ENCODE peak calls at places on chromosomes 1 and 21, in six cellular contexts. One of them, this sample, is unnamed. For H3K27me3, the result is how much of the 10 kb centered on the place peaks cover.

GRCh38 chr1:225911207-225912130 is 12.6 kb downstream of the PYCR2 start:
- DNase-seq in adipocyte: peak
- DNase-seq in breast epithelium: no peak
- DNase-seq in testis: peak
- DNase-seq in DND-41: peak
- DNase-seq in GM23338: peak
- DNase-seq in this sample: no peak

GRCh38 chr1:69163779-69164178 is 403.9 kb upstream of the LRRC7 start:
- DNase-seq in testis: no peak
- DNase-seq in adipocyte: no peak
- DNase-seq in breast epithelium: no peak
- DNase-seq in GM23338: no peak
- DNase-seq in DND-41: no peak
- DNase-seq in this sample: no peak

GRCh38 chr1:53511933-53512806 is 53.0 kb downstream of the DMRTB1 start:
- DNase-seq in GM23338: no peak
- DNase-seq in DND-41: no peak
- DNase-seq in adipocyte: peak
- DNase-seq in testis: no peak
- DNase-seq in breast epithelium: no peak
- DNase-seq in this sample: no peak

GRCh38 chr1:204383163-204383904 is 23.6 kb upstream of the PLEKHA6 start:
- DNase-seq in testis: no peak
- DNase-seq in adipocyte: no peak
- DNase-seq in DND-41: no peak
- DNase-seq in GM23338: no peak
- DNase-seq in breast epithelium: no peak
- DNase-seq in this sample: no peak

GRCh38 chr21:45640001-45640887 is 3.3 kb upstream of the PCBP3 start:
- DNase-seq in breast epithelium: no peak
- DNase-seq in GM23338: peak
- DNase-seq in adipocyte: no peak
- DNase-seq in DND-41: no peak
- DNase-seq in testis: no peak
- DNase-seq in this sample: no peak

GRCh38 chr1:179082308-179083030 is 599 bp downstream of the TOR3A start:
- DNase-seq in GM23338: peak
- DNase-seq in breast epithelium: no peak
- DNase-seq in DND-41: peak
- DNase-seq in testis: peak
- DNase-seq in adipocyte: peak
- DNase-seq in this sample: peak

GRCh38 chr1:916173-917075 is 7.3 kb upstream of the SAMD11 start:
- DNase-seq in breast epithelium: no peak
- DNase-seq in GM23338: no peak
- DNase-seq in testis: peak
- DNase-seq in adipocyte: no peak
- DNase-seq in DND-41: no peak
- DNase-seq in this sample: no peak

GRCh38 chr1:25204797-25205441 is 27.4 kb downstream of the SYF2 start:
- DNase-seq in testis: no peak
- DNase-seq in DND-41: peak
- DNase-seq in adipocyte: peak
- DNase-seq in breast epithelium: no peak
- DNase-seq in GM23338: peak
- DNase-seq in this sample: peak

GRCh38 chr1:150537732-150538684 is 11.2 kb upstream of the ADAMTSL4 start:
- DNase-seq in breast epithelium: no peak
- DNase-seq in DND-41: no peak
- DNase-seq in testis: no peak
- DNase-seq in adipocyte: peak
- DNase-seq in GM23338: peak
- DNase-seq in this sample: peak

GRCh38 chr1:229093546-229094336 is 177.2 kb upstream of the RAB4A start:
- DNase-seq in testis: no peak
- DNase-seq in GM23338: peak
- DNase-seq in DND-41: no peak
- DNase-seq in adipocyte: no peak
- DNase-seq in breast epithelium: no peak
- DNase-seq in this sample: peak

GRCh38 chr1:244087021-244087560 is 36.0 kb downstream of the ZBTB18 start:
- DNase-seq in DND-41: no peak
- DNase-seq in breast epithelium: no peak
- DNase-seq in GM23338: no peak
- DNase-seq in adipocyte: no peak
- DNase-seq in testis: no peak
- DNase-seq in this sample: no peak

GRCh38 chr1:219523411-219523810 is 89.5 kb downstream of the ZC3H11B start:
- DNase-seq in adipocyte: no peak
- DNase-seq in testis: no peak
- DNase-seq in breast epithelium: no peak
- DNase-seq in DND-41: no peak
- DNase-seq in GM23338: no peak
- DNase-seq in this sample: no peak

GRCh38 chr1:210445485-210445884 is 116.8 kb downstream of the HHAT start:
- DNase-seq in adipocyte: no peak
- DNase-seq in DND-41: no peak
- DNase-seq in testis: no peak
- DNase-seq in breast epithelium: no peak
- DNase-seq in GM23338: no peak
- DNase-seq in this sample: no peak

GRCh38 chr1:116298746-116299145 is 74.3 kb upstream of the ATP1A1 start:
- DNase-seq in adipocyte: no peak
- DNase-seq in testis: no peak
- DNase-seq in GM23338: no peak
- DNase-seq in breast epithelium: no peak
- DNase-seq in DND-41: no peak
- DNase-seq in this sample: no peak

DNA sequence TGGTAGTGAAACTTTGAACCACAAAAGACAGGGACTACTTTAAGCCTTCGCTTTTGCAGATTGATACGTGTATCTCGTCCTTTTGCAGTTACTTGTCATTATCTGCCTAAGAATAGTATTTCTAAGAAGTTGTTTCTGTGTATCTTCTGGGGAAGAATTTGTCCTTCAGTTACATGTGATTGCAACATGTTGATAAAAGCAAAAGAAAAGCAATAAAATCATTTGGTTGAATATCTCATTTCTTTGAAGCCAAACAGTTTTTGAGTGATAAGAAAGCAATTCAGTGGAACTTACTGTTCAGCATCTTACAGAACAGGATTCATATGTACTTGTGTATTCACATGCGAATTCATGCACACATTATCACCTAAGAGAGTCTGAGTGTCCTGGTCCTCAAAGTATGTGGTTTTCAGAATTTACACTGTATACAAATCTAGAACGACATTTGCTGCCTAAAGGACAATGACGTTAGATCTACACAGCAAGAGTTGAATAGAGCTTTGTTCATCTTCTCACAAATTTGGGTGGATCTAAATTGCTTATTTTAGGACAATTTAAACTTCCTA is 66.7 kb upstream of the MRPS6 start:
- DNase-seq in GM23338: no peak
- DNase-seq in DND-41: no peak
- DNase-seq in testis: no peak
- DNase-seq in breast epithelium: no peak
- DNase-seq in adipocyte: no peak
- DNase-seq in this sample: no peak
- H3K27me3 ChIP-seq in GM23338: under half
- H3K27me3 ChIP-seq in DND-41: under half
- H3K27me3 ChIP-seq in testis: under half
- H3K27me3 ChIP-seq in breast epithelium: under half
- H3K27me3 ChIP-seq in adipocyte: under half
- H3K27me3 ChIP-seq in this sample: under half

DNA sequence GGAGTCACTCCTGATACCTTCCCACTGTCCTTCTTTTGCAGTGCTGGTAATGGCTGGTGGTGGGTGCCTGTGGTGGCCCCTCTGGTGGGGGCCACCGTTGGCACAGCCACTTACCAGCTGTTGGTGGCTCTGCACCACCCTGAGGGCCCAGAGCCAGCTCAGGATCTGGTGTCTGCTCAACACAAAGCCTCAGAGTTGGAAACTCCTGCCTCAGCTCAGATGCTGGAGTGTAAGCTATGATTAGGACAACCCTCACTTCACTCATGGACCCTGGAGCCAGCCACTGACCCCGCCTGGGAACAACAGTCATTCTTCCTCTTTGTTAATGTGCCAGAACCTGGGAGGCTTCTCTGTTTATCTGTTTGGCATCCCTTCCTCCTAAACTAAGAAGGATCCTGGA is 1.1 kb upstream of the ATP8B2 start:
- DNase-seq in breast epithelium: no peak
- DNase-seq in adipocyte: no peak
- DNase-seq in GM23338: no peak
- DNase-seq in DND-41: no peak
- DNase-seq in testis: no peak
- DNase-seq in this sample: no peak
- H3K27me3 ChIP-seq in breast epithelium: under half
- H3K27me3 ChIP-seq in adipocyte: under half
- H3K27me3 ChIP-seq in GM23338: under half
- H3K27me3 ChIP-seq in DND-41: under half
- H3K27me3 ChIP-seq in testis: under half
- H3K27me3 ChIP-seq in this sample: under half

GRCh38 chr1:2803086-2803930 is 1.8 kb upstream of the TTC34 start:
- DNase-seq in adipocyte: no peak
- DNase-seq in DND-41: no peak
- DNase-seq in GM23338: no peak
- DNase-seq in testis: no peak
- DNase-seq in breast epithelium: no peak
- DNase-seq in this sample: no peak
- H3K27me3 ChIP-seq in adipocyte: under half
- H3K27me3 ChIP-seq in DND-41: under half
- H3K27me3 ChIP-seq in GM23338: under half
- H3K27me3 ChIP-seq in testis: under half
- H3K27me3 ChIP-seq in breast epithelium: under half
- H3K27me3 ChIP-seq in this sample: under half

DNA sequence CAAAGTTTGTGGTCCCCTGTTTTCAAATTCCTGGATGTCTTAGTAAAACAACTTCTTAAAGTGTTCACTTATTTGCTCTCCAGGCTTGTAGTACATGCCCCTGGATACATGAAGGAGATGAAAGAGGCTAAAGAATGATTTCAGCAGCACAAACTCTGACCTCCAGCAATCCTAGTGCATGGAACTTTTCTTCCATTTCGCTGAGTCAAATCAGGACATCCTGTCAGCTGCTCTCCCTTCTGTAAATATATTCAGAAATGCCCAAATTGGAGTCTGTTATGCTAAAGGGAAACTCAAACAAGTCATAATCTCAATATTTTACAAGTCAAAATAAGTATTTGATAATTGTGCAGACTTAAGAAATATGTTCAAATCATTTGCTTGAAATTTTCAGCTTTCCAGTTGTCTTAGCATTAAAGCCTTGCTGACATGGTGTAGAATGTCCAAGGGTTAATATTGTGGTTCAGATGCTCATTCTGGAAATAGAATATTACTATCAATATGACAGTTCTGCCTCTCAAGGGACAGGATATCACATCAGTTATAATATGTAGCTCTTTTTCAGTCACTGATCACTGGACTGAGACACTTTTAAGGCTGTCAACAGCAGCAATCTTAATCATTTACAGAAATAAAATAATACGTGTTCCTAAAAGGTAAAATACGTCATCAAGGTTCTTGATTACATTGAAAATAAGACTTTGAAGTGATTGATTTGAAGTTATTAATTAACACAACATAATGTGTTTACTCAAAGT is 1157.3 kb downstream of the PLA2G4A start:
- DNase-seq in DND-41: no peak
- DNase-seq in breast epithelium: no peak
- DNase-seq in testis: no peak
- DNase-seq in adipocyte: no peak
- DNase-seq in GM23338: no peak
- DNase-seq in this sample: no peak
- H3K27me3 ChIP-seq in DND-41: under half
- H3K27me3 ChIP-seq in breast epithelium: under half
- H3K27me3 ChIP-seq in testis: under half
- H3K27me3 ChIP-seq in adipocyte: under half
- H3K27me3 ChIP-seq in GM23338: under half
- H3K27me3 ChIP-seq in this sample: under half

GRCh38 chr1:181798191-181798926 is 263.2 kb downstream of the ZNF648 start:
- DNase-seq in GM23338: no peak
- DNase-seq in adipocyte: no peak
- DNase-seq in breast epithelium: no peak
- DNase-seq in testis: no peak
- DNase-seq in DND-41: no peak
- DNase-seq in this sample: no peak

GRCh38 chr1:181804989-181805388 is 256.5 kb downstream of the ZNF648 start:
- DNase-seq in adipocyte: no peak
- DNase-seq in GM23338: no peak
- DNase-seq in breast epithelium: no peak
- DNase-seq in DND-41: no peak
- DNase-seq in testis: no peak
- DNase-seq in this sample: no peak

GRCh38 chr1:181801617-181802016 is 259.9 kb downstream of the ZNF648 start:
- DNase-seq in adipocyte: no peak
- DNase-seq in testis: no peak
- DNase-seq in DND-41: no peak
- DNase-seq in breast epithelium: no peak
- DNase-seq in GM23338: no peak
- DNase-seq in this sample: no peak

GRCh38 chr1:181803421-181803820 is 258.1 kb downstream of the ZNF648 start:
- DNase-seq in adipocyte: no peak
- DNase-seq in GM23338: no peak
- DNase-seq in DND-41: no peak
- DNase-seq in breast epithelium: no peak
- DNase-seq in testis: no peak
- DNase-seq in this sample: no peak

GRCh38 chr1:181802466-181802865 is 259.0 kb downstream of the ZNF648 start:
- DNase-seq in testis: no peak
- DNase-seq in DND-41: no peak
- DNase-seq in GM23338: no peak
- DNase-seq in adipocyte: no peak
- DNase-seq in breast epithelium: no peak
- DNase-seq in this sample: no peak
- H3K27me3 ChIP-seq in testis: under half
- H3K27me3 ChIP-seq in DND-41: under half
- H3K27me3 ChIP-seq in GM23338: under half
- H3K27me3 ChIP-seq in adipocyte: under half
- H3K27me3 ChIP-seq in breast epithelium: under half
- H3K27me3 ChIP-seq in this sample: under half

GRCh38 chr21:41316641-41317392 is at the start of gene FAM3B:
- DNase-seq in GM23338: peak
- DNase-seq in DND-41: no peak
- DNase-seq in testis: no peak
- DNase-seq in breast epithelium: no peak
- DNase-seq in adipocyte: no peak
- DNase-seq in this sample: peak
- H3K27me3 ChIP-seq in GM23338: under half
- H3K27me3 ChIP-seq in DND-41: under half
- H3K27me3 ChIP-seq in testis: under half
- H3K27me3 ChIP-seq in breast epithelium: under half
- H3K27me3 ChIP-seq in adipocyte: under half
- H3K27me3 ChIP-seq in this sample: under half

DNA sequence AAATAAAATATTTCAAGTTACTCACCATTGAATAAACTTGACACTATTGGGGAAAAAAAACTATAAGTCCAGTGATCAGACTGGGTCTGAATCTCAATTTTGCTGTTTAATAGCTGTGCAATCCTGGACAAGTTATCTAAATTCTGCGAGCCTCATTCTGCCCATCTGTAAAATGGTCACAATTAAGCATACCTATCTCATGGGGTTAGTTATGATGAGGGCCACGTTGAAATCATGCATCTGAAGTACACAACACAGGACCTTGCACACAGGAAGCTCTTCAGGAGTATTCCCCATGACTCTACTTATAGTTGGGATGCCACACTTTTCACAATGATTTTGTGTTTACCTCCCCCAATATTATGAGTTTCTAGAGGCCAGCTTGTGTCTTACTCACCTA is 3.8 kb upstream of the HTR1D start:
- DNase-seq in breast epithelium: no peak
- DNase-seq in adipocyte: no peak
- DNase-seq in testis: no peak
- DNase-seq in GM23338: no peak
- DNase-seq in DND-41: no peak
- DNase-seq in this sample: no peak
- H3K27me3 ChIP-seq in breast epithelium: under half
- H3K27me3 ChIP-seq in adipocyte: under half
- H3K27me3 ChIP-seq in testis: under half
- H3K27me3 ChIP-seq in GM23338: under half
- H3K27me3 ChIP-seq in DND-41: under half
- H3K27me3 ChIP-seq in this sample: under half